ENCODE peak calls at places on chromosomes 3 and 15, in six cellular contexts. U, T, Y, Z, F and C are unnamed samples.

GRCh38 chr3:172115787-172116186 is 76.4 kb downstream of the FNDC3B start:
- DNase-seq in U (no peak), F (no peak), Y (no peak), T (no peak), Z (no peak), C (no peak)

GRCh38 chr3:46370784-46371183 is at the start of gene CCR5:
- DNase-seq in F (no peak), U (no peak), Z (no peak), Y (no peak), T (no peak), C (no peak)

GRCh38 chr3:195558602-195559001 is 15.5 kb upstream of the PPP1R2 start:
- DNase-seq in Z (no peak), Y (no peak), U (peak), F (peak), T (peak), C (no peak)

GRCh38 chr3:190830031-190830430 is 32.5 kb downstream of the GMNC start:
- DNase-seq in F (no peak), U (no peak), Z (no peak), T (no peak), Y (no peak), C (no peak)

GRCh38 chr3:16770021-16770420 is 114.7 kb upstream of the PLCL2 start:
- DNase-seq in F (no peak), U (no peak), T (peak), Y (no peak), Z (no peak), C (no peak)

GRCh38 chr15:69807752-69808151 is 290.0 kb downstream of the TLE3 start:
- DNase-seq in F (no peak), U (no peak), Y (no peak), T (peak), Z (no peak), C (no peak)

GRCh38 chr3:72280876-72281275 is 495.9 kb upstream of the PROK2 start:
- DNase-seq in Y (no peak), T (no peak), Z (no peak), F (no peak), U (no peak), C (no peak)

GRCh38 chr3:169667710-169668080 is 4.2 kb upstream of the MECOM start:
- DNase-seq in F (no peak), U (no peak), Y (no peak), T (no peak), Z (no peak), C (no peak)

GRCh38 chr15:85404922-85405293 is 24.5 kb downstream of the AKAP13 start:
- DNase-seq in F (no peak), T (peak), Z (no peak), Y (no peak), U (no peak), C (no peak)

GRCh38 chr3:55817177-55817576 is 330.1 kb upstream of the WNT5A start:
- DNase-seq in F (no peak), U (no peak), Y (no peak), Z (no peak), T (no peak), C (no peak)

GRCh38 chr3:23590874-23591273 is 214.9 kb upstream of the UBE2E1 start:
- DNase-seq in Y (no peak), T (no peak), U (no peak), Z (no peak), F (no peak), C (no peak)

GRCh38 chr3:160825311-160825800 is 69.3 kb downstream of the PPM1L start:
- DNase-seq in U (no peak), F (no peak), T (no peak), Y (no peak), Z (no peak), C (no peak)

GRCh38 chr3:46482632-46483311 is 15.0 kb upstream of the RTP3 start:
- DNase-seq in T (peak), U (no peak), Y (no peak), F (peak), Z (no peak), C (no peak)

GRCh38 chr3:29004885-29005599 is 275.8 kb upstream of the RBMS3 start:
- DNase-seq in F (no peak), T (no peak), U (no peak), Y (no peak), Z (no peak), C (no peak)

GRCh38 chr15:47727676-47728075 is 10.4 kb downstream of the SEMA6D start:
- DNase-seq in T (no peak), F (no peak), U (no peak), Y (no peak), Z (no peak), C (no peak)

GRCh38 chr15:91950631-91951384 is 97.3 kb downstream of the SLCO3A1 start:
- DNase-seq in F (no peak), Z (no peak), Y (no peak), U (no peak), T (peak), C (no peak)

GRCh38 chr3:13894096-13894811 is 14.4 kb upstream of the WNT7A start:
- DNase-seq in U (no peak), T (no peak), Z (no peak), Y (no peak), F (no peak), C (no peak)

GRCh38 chr3:13217736-13218540 is 144.7 kb upstream of the IQSEC1 start:
- DNase-seq in F (no peak), Y (no peak), Z (no peak), T (no peak), U (peak), C (no peak)

GRCh38 chr3:100665230-100665629 is 44.1 kb upstream of the TFG start:
- DNase-seq in U (no peak), Y (no peak), F (no peak), T (no peak), Z (no peak), C (no peak)

GRCh38 chr3:55557549-55557948 is 70.4 kb upstream of the WNT5A start:
- DNase-seq in Y (no peak), F (no peak), T (no peak), U (no peak), Z (no peak), C (no peak)

GRCh38 chr3:50324351-50325144 is 2.0 kb upstream of the HYAL2 start:
- DNase-seq in U (peak), Z (no peak), Y (peak), T (peak), F (no peak), C (peak)

GRCh38 chr15:42727740-42728355 is 9.1 kb downstream of the CDAN1 start:
- DNase-seq in U (no peak), Z (no peak), F (no peak), T (no peak), Y (no peak), C (no peak)

GRCh38 chr15:65578904-65579728 is 31.8 kb downstream of the INTS14 start:
- DNase-seq in T (no peak), Y (no peak), Z (no peak), F (no peak), U (no peak), C (no peak)

GRCh38 chr3:41267975-41268640 is 68.8 kb downstream of the CTNNB1 start:
- DNase-seq in U (peak), Z (no peak), T (peak), Y (no peak), F (peak), C (no peak)

GRCh38 chr3:55333041-55333440 is 154.1 kb downstream of the WNT5A start:
- DNase-seq in Y (no peak), T (no peak), F (no peak), U (no peak), Z (no peak), C (no peak)

GRCh38 chr3:179927191-179927590 is 109.5 kb downstream of the PEX5L start:
- DNase-seq in U (no peak), F (no peak), T (no peak), Y (no peak), Z (no peak), C (no peak)

GRCh38 chr15:38130200-38130567 is 122.5 kb upstream of the SPRED1 start:
- DNase-seq in Y (no peak), F (no peak), T (peak), Z (no peak), U (no peak), C (no peak)

GRCh38 chr3:129604223-129604941 is 2.1 kb downstream of the PLXND1 start:
- DNase-seq in F (no peak), Y (no peak), U (no peak), Z (no peak), T (no peak), C (no peak)
- H3K4me3 ChIP-seq in F (peak), Y (peak), U (peak), Z (peak), T (peak), C (peak)

GRCh38 chr3:194140520-194141414 is 4.8 kb downstream of the HES1 start:
- DNase-seq in Z (no peak), F (no peak), Y (peak), U (peak), T (peak), C (peak)

GRCh38 chr3:194139977-194140351 is 4.0 kb downstream of the HES1 start:
- DNase-seq in T (peak), Z (no peak), F (no peak), Y (no peak), U (no peak), C (no peak)

GRCh38 chr3:194139085-194139976 is 3.4 kb downstream of the HES1 start:
- DNase-seq in Y (peak), T (peak), Z (no peak), F (peak), U (peak), C (no peak)

GRCh38 chr3:194141415-194142155 is 5.6 kb downstream of the HES1 start:
- DNase-seq in T (peak), Z (peak), F (peak), U (peak), Y (peak), C (peak)

GRCh38 chr3:194142156-194142910 is 6.4 kb downstream of the HES1 start:
- DNase-seq in Y (peak), T (no peak), F (no peak), Z (no peak), U (no peak), C (peak)
- H3K4me3 ChIP-seq in Y (peak), T (peak), F (no peak), Z (peak), U (peak), C (peak)

GRCh38 chr3:168091961-168092360 is 3.8 kb downstream of the GOLIM4 start:
- DNase-seq in T (no peak), F (no peak), Z (no peak), U (peak), Y (no peak), C (no peak)
- H3K4me3 ChIP-seq in T (no peak), F (no peak), Z (no peak), U (peak), Y (peak), C (peak)

GRCh38 chr15:74128785-74129350 is 1.5 kb upstream of the ISLR2 start:
- DNase-seq in T (no peak), Z (no peak), F (no peak), Y (no peak), U (no peak), C (no peak)
- H3K4me3 ChIP-seq in T (no peak), Z (peak), F (no peak), Y (peak), U (no peak), C (no peak)